ENCODE peak calls at places on chromosomes 16 and 17, in six cellular contexts. A is IMR-90, P is neuronal stem cell, W is trophoblast cell, U is H9, N is mesenchymal stem cell. C is an unnamed sample.

GRCh38 chr17:19771971-19772630 is 24.0 kb upstream of the ALDH3A1 start:
- DNase-seq in A (no peak), P (no peak), W (no peak), U (no peak), N (no peak), C (no peak)

GRCh38 chr16:78579020-78579419 is 479.6 kb downstream of the WWOX start:
- DNase-seq in A (no peak), P (no peak), W (no peak), U (no peak), N (no peak), C (no peak)

GRCh38 chr16:87824991-87825841 is 44.1 kb downstream of the SLC7A5 start:
- DNase-seq in A (no peak), P (no peak), W (no peak), U (no peak), N (no peak), C (no peak)

GRCh38 chr17:82477934-82478333 is 19.4 kb downstream of the NARF start:
- DNase-seq in A (no peak), P (no peak), W (no peak), U (no peak), N (no peak), C (no peak)

GRCh38 chr17:17792551-17793377 is 44.0 kb downstream of the SREBF1 start:
- DNase-seq in A (peak), P (no peak), W (peak), U (peak), N (peak), C (no peak)

GRCh38 chr17:70365098-70365583 is 195.8 kb downstream of the KCNJ2 start:
- DNase-seq in A (peak), P (no peak), W (no peak), U (no peak), N (peak), C (no peak)

GRCh38 chr16:84976644-84977400 is 34.5 kb downstream of the ZDHHC7 start:
- DNase-seq in A (no peak), P (no peak), W (no peak), U (no peak), N (no peak), C (no peak)

GRCh38 chr16:26070595-26071170 is 378.9 kb downstream of the HS3ST4 start:
- DNase-seq in A (no peak), P (peak), W (no peak), U (no peak), N (no peak), C (no peak)

GRCh38 chr16:48053346-48053745 is 102.4 kb downstream of the ABCC12 start:
- DNase-seq in A (peak), P (peak), W (peak), U (peak), N (peak), C (peak)

GRCh38 chr17:2701996-2702741 is 9.4 kb downstream of the CLUH start:
- DNase-seq in A (no peak), P (no peak), W (no peak), U (no peak), N (no peak), C (no peak)

DNA sequence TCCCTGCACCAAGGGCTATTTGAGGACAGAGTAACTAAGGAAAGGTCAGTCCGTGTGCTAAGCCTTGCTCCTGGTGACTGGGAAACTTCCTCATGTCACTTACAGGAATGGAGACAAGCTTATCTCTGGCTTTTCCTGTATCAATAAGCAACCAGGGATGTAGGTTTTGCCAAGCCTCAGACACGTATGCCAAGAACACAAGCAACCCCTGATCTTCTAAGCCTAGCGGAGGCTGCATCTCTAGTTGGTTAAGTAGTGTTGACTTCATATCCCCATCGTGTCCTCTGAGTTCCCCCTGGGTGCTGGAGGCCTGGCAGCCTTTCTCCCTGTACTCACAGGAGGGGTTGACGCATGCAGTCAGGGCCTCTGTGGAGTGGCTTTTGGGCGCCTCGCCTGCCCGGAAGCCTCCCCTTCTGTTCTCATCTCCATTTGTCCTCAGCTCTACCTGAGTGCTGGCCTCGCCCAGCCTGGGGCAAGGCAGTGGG is 1.4 kb upstream of the C1QTNF1 start:
- DNase-seq in A (no peak), P (no peak), W (no peak), U (no peak), N (no peak), C (no peak)
- H4K91ac ChIP-seq in A (no peak), P (no peak), W (peak), U (no peak), N (peak), C (no peak)

DNA sequence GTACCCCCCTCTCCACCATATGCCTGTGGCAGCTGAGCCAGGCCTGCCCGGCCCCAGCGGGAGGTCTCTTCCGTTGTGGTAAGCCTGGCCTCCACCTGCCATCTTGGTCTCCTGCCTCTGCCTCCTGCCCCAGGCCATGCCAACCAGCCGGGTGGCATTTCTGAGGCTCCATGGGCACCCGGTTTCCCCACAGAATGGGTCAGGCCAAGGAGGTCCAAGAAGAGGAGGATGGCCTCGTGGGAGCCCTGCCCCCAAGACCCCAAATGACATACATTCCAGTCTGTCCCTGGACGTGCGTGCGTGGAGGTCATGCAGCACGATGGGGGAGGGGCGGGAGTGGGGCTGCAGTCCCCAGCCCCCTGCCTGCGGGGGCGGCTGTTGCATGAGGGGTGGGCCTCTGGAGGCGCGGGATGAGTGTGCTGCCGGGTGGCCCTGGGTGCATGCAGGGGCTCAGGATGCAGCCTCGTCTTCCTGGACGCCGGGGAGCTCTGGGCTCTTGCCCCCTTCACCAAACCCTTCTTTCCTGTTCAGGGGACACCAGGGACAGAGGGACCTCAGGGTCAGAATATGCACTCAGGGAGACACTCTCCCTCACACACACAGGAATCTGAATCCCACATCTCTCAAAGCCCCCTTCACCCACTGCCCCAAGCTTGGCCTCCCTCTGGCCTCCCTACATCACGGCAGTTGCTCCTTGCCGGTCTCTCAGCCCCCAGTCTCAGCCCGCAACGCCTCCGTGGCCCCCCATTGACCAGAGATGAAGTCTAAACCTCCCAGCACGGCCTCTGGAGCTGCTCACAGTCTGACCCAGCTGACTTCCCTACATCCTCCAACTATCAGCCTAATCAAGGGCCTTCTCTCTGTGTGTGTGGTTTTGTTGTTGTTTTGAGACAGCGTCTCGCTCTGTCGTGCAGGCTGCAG is 16.0 kb upstream of the NCBP3 start:
- DNase-seq in A (no peak), P (no peak), W (no peak), U (no peak), N (no peak), C (no peak)
- H4K91ac ChIP-seq in A (no peak), P (no peak), W (no peak), U (no peak), N (no peak), C (no peak)

DNA sequence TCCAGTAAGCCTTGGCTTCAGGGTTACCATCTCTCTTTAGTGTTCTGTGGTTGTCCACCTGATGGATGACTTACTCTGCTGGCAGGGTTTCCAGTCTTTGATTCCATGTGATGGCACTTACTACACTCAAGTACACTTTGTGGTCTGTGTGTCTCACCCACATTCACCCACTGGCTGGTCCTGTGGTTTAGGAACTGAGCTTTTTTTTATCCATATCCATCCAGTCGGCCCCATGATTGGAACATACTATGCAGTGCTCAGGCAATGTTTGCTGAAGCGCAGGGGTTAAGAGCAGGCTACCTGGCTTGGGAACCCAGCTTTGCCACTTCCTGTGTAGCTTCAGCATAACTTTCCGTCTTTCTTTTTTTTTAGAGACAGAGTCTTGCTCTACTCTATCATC is 2.8 kb upstream of the FUS start:
- DNase-seq in A (peak), P (no peak), W (no peak), U (no peak), N (peak), C (no peak)
- H4K91ac ChIP-seq in A (no peak), P (no peak), W (no peak), U (no peak), N (no peak), C (no peak)

GRCh38 chr16:10205688-10206087 is 23.5 kb upstream of the GRIN2A start:
- DNase-seq in A (no peak), P (no peak), W (no peak), U (no peak), N (no peak), C (no peak)
- H4K91ac ChIP-seq in A (no peak), P (no peak), W (no peak), U (no peak), N (no peak), C (no peak)

GRCh38 chr16:49608095-49608494 is 234.5 kb downstream of the C16orf78 start:
- DNase-seq in A (no peak), P (no peak), W (no peak), U (peak), N (no peak), C (no peak)
- H4K91ac ChIP-seq in A (no peak), P (no peak), W (no peak), U (no peak), N (peak), C (no peak)

GRCh38 chr17:80804466-80804865 is 187.2 kb upstream of the CHMP6 start:
- DNase-seq in A (no peak), P (no peak), W (no peak), U (peak), N (no peak), C (no peak)

GRCh38 chr17:80805032-80805751 is 186.4 kb upstream of the CHMP6 start:
- DNase-seq in A (peak), P (no peak), W (no peak), U (peak), N (no peak), C (no peak)

GRCh38 chr17:80800775-80801391 is 190.8 kb upstream of the CHMP6 start:
- DNase-seq in A (no peak), P (no peak), W (no peak), U (peak), N (no peak), C (no peak)

GRCh38 chr17:80802626-80803450 is 188.8 kb upstream of the CHMP6 start:
- DNase-seq in A (no peak), P (no peak), W (no peak), U (peak), N (no peak), C (no peak)

GRCh38 chr17:80803451-80804428 is 187.9 kb upstream of the CHMP6 start:
- DNase-seq in A (no peak), P (no peak), W (no peak), U (peak), N (no peak), C (no peak)
- H4K91ac ChIP-seq in A (peak), P (no peak), W (no peak), U (no peak), N (no peak), C (peak)

C was measured in H1.